ENCODE peak calls at places on chromosomes 13 and 19, in five cellular contexts. K is HT1080; O is stimulated activated CD4-positive, alpha-beta T cell treated with anti-CD3 and anti-CD28 coated beads, TNF-alpha, amount 100 ng/mL, for 1 hour; X is stimulated activated CD8-positive, alpha-beta memory T cell treated with anti-CD3 and anti-CD28 coated beads, Interleukin-2, amount 100 ng/mL, for 48 hours; P is mesendoderm. V is an unnamed sample.

GRCh38 chr13:24127116-24127631 is 33.3 kb upstream of the SPATA13 start:
- DNase-seq in K (peak; percentile 21), O (no peak), X (peak; percentile 2), P (no peak), V (no peak)

GRCh38 chr13:35700661-35701060 is 224.2 kb upstream of the MAB21L1 start:
- DNase-seq in K (no peak), O (no peak), X (no peak), P (no peak), V (no peak)

GRCh38 chr19:49923055-49924003 is 5.7 kb upstream of the ATF5 start:
- DNase-seq in K (no peak), O (no peak), X (no peak), P (no peak), V (no peak)

GRCh38 chr19:35144600-35145436 is 1.8 kb downstream of the FXYD7 start:
- DNase-seq in K (peak; percentile 49), O (no peak), X (no peak), P (peak; percentile 93), V (no peak)

GRCh38 chr19:7540761-7541480 is 5.4 kb downstream of the PNPLA6 start:
- DNase-seq in K (peak; percentile 23), O (no peak), X (peak; percentile 37), P (peak; percentile 78), V (no peak)

GRCh38 chr19:10915511-10916091 is 12.8 kb downstream of the YIPF2 start:
- DNase-seq in K (peak; percentile 93), O (no peak), X (no peak), P (no peak), V (no peak)

GRCh38 chr19:56162258-56162657 is 13.6 kb upstream of the GALP start:
- DNase-seq in K (peak; percentile 81), O (no peak), X (no peak), P (no peak), V (no peak)

GRCh38 chr19:2291185-2291751 is 9.3 kb upstream of the PEAK3 start:
- DNase-seq in K (no peak), O (no peak), X (no peak), P (no peak), V (no peak)

GRCh38 chr13:41383400-41383799 is 72.3 kb downstream of the NAA16 start:
- DNase-seq in K (no peak), O (no peak), X (no peak), P (no peak), V (no peak)

GRCh38 chr19:10173527-10173926 is 21.2 kb downstream of the DNMT1 start:
- DNase-seq in K (peak; percentile 49), O (no peak), X (no peak), P (no peak), V (no peak)

GRCh38 chr19:44839272-44839671 is 6.8 kb upstream of the NECTIN2 start:
- DNase-seq in K (no peak), O (no peak), X (no peak), P (peak; percentile 59), V (no peak)

GRCh38 chr13:25860862-25861261 is 191.0 kb downstream of the SHISA2 start:
- DNase-seq in K (peak; percentile 77), O (no peak), X (no peak), P (no peak), V (no peak)

GRCh38 chr13:51397262-51397933 is 55.4 kb downstream of the INTS6 start:
- DNase-seq in K (no peak), O (no peak), X (no peak), P (peak; percentile 63), V (no peak)

GRCh38 chr19:29018542-29018941 is 194.4 kb downstream of the UQCRFS1 start:
- DNase-seq in K (no peak), O (no peak), X (no peak), P (no peak), V (no peak)

GRCh38 chr13:27273658-27274425 is 3.2 kb downstream of the RASL11A start:
- DNase-seq in K (no peak), O (no peak), X (no peak), P (no peak), V (no peak)

GRCh38 chr19:49954933-49955332 is 6.0 kb downstream of the SIGLEC11 start:
- DNase-seq in K (no peak), O (no peak), X (no peak), P (no peak), V (no peak)

GRCh38 chr19:23901360-23901759 is 13.3 kb upstream of the ZNF726 start:
- DNase-seq in K (no peak), O (no peak), X (no peak), P (no peak), V (no peak)

GRCh38 chr13:71603255-71603654 is 263.7 kb downstream of the DACH1 start:
- DNase-seq in K (no peak), O (no peak), X (no peak), P (no peak), V (no peak)

V was measured in central memory CD8-positive, alpha-beta T cell.